ENCODE peak calls at places on chromosomes 12 and 14, in eight cellular contexts. X, M, G, S, U, C, Z and O are unnamed samples.
A peak's percentile ranks its signal among the peaks of the same experiment; 100 is the strongest.

GRCh38 chr12:1595690-1596347 is 1.4 kb upstream of the FBXL14 start:
- DNase-seq in G (no peak), S (no peak), M (no peak), X (no peak), U (no peak), C (peak; percentile 34), Z (no peak), O (no peak)

GRCh38 chr14:89625988-89626806 is 209.2 kb upstream of the FOXN3 start:
- DNase-seq in Z (no peak), M (no peak), C (no peak), X (peak; percentile 16), G (no peak), U (no peak), S (no peak), O (peak; percentile 74)

GRCh38 chr12:109192358-109192757 is 76.0 kb downstream of the ACACB start:
- DNase-seq in M (no peak), Z (peak; percentile 41), X (no peak), S (no peak), U (no peak), C (peak; percentile 33), G (no peak), O (no peak)

GRCh38 chr12:3252416-3252815 is 175.2 kb downstream of the TSPAN9 start:
- DNase-seq in X (no peak), M (peak; percentile 81), Z (peak; percentile 63), C (no peak), G (peak; percentile 89), U (no peak), S (no peak), O (no peak)

GRCh38 chr14:96176275-96176674 is 28.4 kb upstream of the BDKRB2 start:
- DNase-seq in S (no peak), Z (peak; percentile 15), G (no peak), M (no peak), U (no peak), X (no peak), C (no peak), O (no peak)

GRCh38 chr12:13570005-13570694 is 373.6 kb downstream of the EMP1 start:
- DNase-seq in X (no peak), M (no peak), S (no peak), Z (no peak), G (no peak), C (no peak), U (no peak), O (no peak)

GRCh38 chr14:102390486-102390885 is 27.7 kb downstream of the TECPR2 start:
- DNase-seq in X (no peak), M (no peak), S (no peak), C (no peak), G (no peak), Z (peak; percentile 43), U (no peak), O (no peak)

GRCh38 chr12:26845984-26846383 is 13.0 kb upstream of the ITPR2 start:
- DNase-seq in X (no peak), S (no peak), U (no peak), M (no peak), Z (peak; percentile 98), G (no peak), C (no peak), O (peak; percentile 30)

GRCh38 chr12:120678572-120678971 is 8.4 kb upstream of the MLEC start:
- DNase-seq in M (no peak), S (no peak), G (no peak), U (no peak), Z (no peak), C (no peak), X (peak; percentile 69), O (no peak)

GRCh38 chr14:33402604-33403003 is 463.9 kb downstream of the NPAS3 start:
- DNase-seq in C (no peak), S (no peak), M (peak; percentile 23), X (no peak), U (no peak), G (no peak), Z (no peak), O (no peak)

GRCh38 chr14:70192915-70193314 is 4.2 kb upstream of the SLC8A3 start:
- DNase-seq in X (no peak), G (no peak), C (no peak), S (no peak), Z (no peak), M (no peak), U (no peak), O (peak; percentile 45)

GRCh38 chr12:3491938-3492867 is 1.2 kb downstream of the PRMT8 start:
- DNase-seq in Z (peak; percentile 61), X (peak; percentile 48), U (no peak), G (peak; percentile 59), C (no peak), M (peak; percentile 69), S (no peak), O (peak; percentile 88)

GRCh38 chr14:67650161-67650560 is 24.3 kb downstream of the VTI1B start:
- DNase-seq in S (no peak), M (no peak), Z (no peak), G (no peak), X (no peak), C (no peak), U (no peak), O (no peak)

GRCh38 chr12:88597361-88597760 is 17.1 kb upstream of the KITLG start:
- DNase-seq in M (no peak), G (no peak), S (no peak), C (peak; percentile 31), X (no peak), Z (no peak), U (no peak), O (no peak)

GRCh38 chr12:88590851-88591250 is 10.6 kb upstream of the KITLG start:
- DNase-seq in U (no peak), G (no peak), Z (no peak), M (no peak), C (no peak), X (no peak), S (no peak), O (no peak)

GRCh38 chr12:88595697-88596096 is 15.4 kb upstream of the KITLG start:
- DNase-seq in X (no peak), U (no peak), M (no peak), C (peak; percentile 26), Z (no peak), G (no peak), S (no peak), O (no peak)

GRCh38 chr12:88591343-88591742 is 11.1 kb upstream of the KITLG start:
- DNase-seq in C (no peak), U (no peak), G (no peak), M (no peak), S (no peak), X (no peak), Z (no peak), O (no peak)

DNA sequence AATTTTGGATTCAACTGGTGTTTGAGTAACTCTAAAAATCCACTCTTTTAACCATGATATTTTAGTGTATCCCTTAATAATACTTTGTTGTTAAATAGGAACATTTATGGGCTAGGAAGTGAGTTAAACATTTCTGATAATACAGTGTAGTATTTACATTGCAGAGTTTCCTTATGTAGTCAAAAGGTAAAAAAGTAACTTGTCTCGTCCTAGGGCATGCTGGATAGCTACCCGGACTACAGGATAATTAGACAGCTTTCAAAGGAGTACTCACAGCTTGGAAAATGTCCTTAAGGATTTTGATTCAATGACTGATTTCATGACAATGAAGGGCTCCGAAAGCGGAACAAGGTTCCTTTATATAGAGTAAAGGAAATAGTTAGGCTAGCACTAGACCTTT is 14.5 kb upstream of the KITLG start:
- DNase-seq in U (no peak), C (no peak), M (no peak), G (no peak), Z (no peak), X (no peak), S (no peak), O (no peak)
- H3K4me3 ChIP-seq in U (no peak overlapping the region), C (no peak overlapping the region), M (no peak overlapping the region), G (no peak overlapping the region), Z (no peak overlapping the region), X (no peak overlapping the region), S (no peak overlapping the region), O (no peak overlapping the region)

GRCh38 chr12:50200507-50201273 is 33.5 kb upstream of the CERS5 start:
- DNase-seq in S (no peak), U (no peak), M (no peak), C (no peak), Z (peak; percentile 59), G (no peak), X (no peak), O (no peak)

GRCh38 chr12:50203691-50204090 is 36.5 kb upstream of the CERS5 start:
- DNase-seq in C (no peak), X (no peak), G (no peak), S (no peak), Z (no peak), U (no peak), M (no peak), O (no peak)

GRCh38 chr12:50198829-50199228 is 31.7 kb upstream of the CERS5 start:
- DNase-seq in G (no peak), M (no peak), X (no peak), S (no peak), Z (no peak), C (no peak), U (no peak), O (no peak)

GRCh38 chr12:50205648-50206047 is 38.5 kb upstream of the CERS5 start:
- DNase-seq in U (no peak), C (no peak), S (no peak), Z (no peak), M (no peak), X (no peak), G (no peak), O (no peak)

GRCh38 chr12:50201987-50202521 is 34.9 kb upstream of the CERS5 start:
- DNase-seq in X (no peak), Z (peak; percentile 79), G (no peak), U (no peak), M (no peak), C (peak; percentile 57), S (no peak), O (peak; percentile 94)
- H3K4me3 ChIP-seq in X (no peak overlapping the region), Z (no peak overlapping the region), G (no peak overlapping the region), U (no peak overlapping the region), M (no peak overlapping the region), C (no peak overlapping the region), S (no peak overlapping the region), O (no peak overlapping the region)

DNA sequence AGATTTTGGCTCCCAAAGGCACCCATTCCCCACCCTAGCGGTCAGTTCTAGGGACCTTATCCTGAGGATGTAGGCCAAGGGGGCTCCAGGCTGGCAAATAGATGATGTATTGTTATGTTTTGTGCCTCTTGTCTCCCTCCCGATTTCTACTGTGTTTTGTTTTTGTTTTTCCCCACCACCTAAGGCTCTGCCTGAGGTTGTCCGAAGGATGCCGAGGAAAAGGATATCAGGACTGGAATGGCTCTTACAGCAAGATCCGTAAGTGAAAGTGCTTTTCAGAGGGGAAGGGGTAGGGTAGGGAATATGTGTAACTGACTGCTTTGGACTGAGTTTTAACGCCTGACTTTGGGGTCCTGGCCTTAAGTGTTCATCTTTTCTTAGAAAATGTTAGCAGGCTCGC is 6.6 kb downstream of the FOXG1 start:
- DNase-seq in C (no peak), M (no peak), U (no peak), X (no peak), G (no peak), Z (no peak), S (no peak), O (peak; percentile 18)
- H3K4me3 ChIP-seq in C (no peak overlapping the region), M (no peak overlapping the region), U (no peak overlapping the region), X (peak overlapping the region; percentile 61), G (no peak overlapping the region), Z (peak overlapping the region; percentile 7), S (no peak overlapping the region), O (no peak overlapping the region)

DNA sequence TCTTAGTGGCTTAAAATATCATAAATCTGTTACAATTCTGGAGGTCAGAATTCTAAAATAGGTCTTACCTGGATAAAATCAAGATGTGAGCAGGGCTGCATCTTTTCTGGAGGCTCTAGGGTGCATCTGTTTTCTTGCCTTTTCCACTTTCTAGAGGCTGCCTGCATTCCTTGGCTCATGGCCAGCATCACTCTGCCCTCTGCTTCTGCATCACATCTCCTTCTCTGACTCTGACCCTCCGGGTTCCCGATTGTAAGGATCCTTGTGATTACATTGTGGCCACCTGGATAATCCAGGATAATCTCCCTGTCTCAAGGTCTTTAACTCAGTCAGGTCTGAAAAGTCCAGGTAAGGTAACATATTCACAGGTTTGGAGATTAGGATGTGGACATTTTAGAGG is 11.0 kb upstream of the BMP4 start:
- DNase-seq in U (no peak), Z (no peak), C (peak; percentile 59), S (no peak), M (no peak), G (no peak), X (no peak), O (no peak)
- H3K4me3 ChIP-seq in U (no peak overlapping the region), Z (no peak overlapping the region), C (no peak overlapping the region), S (no peak overlapping the region), M (no peak overlapping the region), G (no peak overlapping the region), X (no peak overlapping the region), O (no peak overlapping the region)